ENCODE peak calls at places on chromosome 5, in seven cellular contexts. J is heart right ventricle, Q is spleen, K is psoas muscle, G is transverse colon, V is HCT116, B is prostate gland. F is an unnamed sample.

GRCh38 chr5:21219255-21219654 is 1231.3 kb upstream of the CDH18 start:
- DNase-seq in G (no peak), J (no peak), Q (no peak), V (no peak), K (no peak), B (no peak), F (no peak)

GRCh38 chr5:110288766-110289165 is 437.7 kb downstream of the TMEM232 start:
- DNase-seq in Q (no peak), G (no peak), J (no peak), K (no peak), V (no peak), B (no peak), F (no peak)

GRCh38 chr5:35003018-35003957 is 44.5 kb downstream of the AGXT2 start:
- DNase-seq in Q (no peak), V (peak), G (peak), K (peak), J (peak), B (peak), F (no peak)

GRCh38 chr5:44002381-44002901 is 386.8 kb downstream of the FGF10 start:
- DNase-seq in V (peak), K (no peak), Q (no peak), J (no peak), G (no peak), B (peak), F (no peak)

GRCh38 chr5:172144291-172144815 is 43.7 kb downstream of the STK10 start:
- DNase-seq in G (peak), B (no peak), J (peak), Q (no peak), V (no peak), K (no peak), F (no peak)

GRCh38 chr5:53366245-53366644 is 114.2 kb upstream of the FST start:
- DNase-seq in J (no peak), G (no peak), Q (no peak), B (no peak), K (no peak), V (no peak), F (no peak)

GRCh38 chr5:125412561-125413535 is 666.4 kb upstream of the ZNF608 start:
- DNase-seq in G (peak), B (peak), V (no peak), J (peak), K (peak), Q (peak), F (peak)

GRCh38 chr5:5288236-5288635 is 134.2 kb upstream of the ICE1 start:
- DNase-seq in Q (no peak), G (no peak), K (no peak), B (no peak), J (no peak), V (no peak), F (no peak)

GRCh38 chr5:75993638-75994037 is 89.5 kb upstream of the SV2C start:
- DNase-seq in Q (no peak), J (no peak), B (no peak), K (no peak), V (no peak), G (no peak), F (no peak)

GRCh38 chr5:14268236-14268701 is 125.1 kb downstream of the TRIO start:
- DNase-seq in Q (no peak), K (peak), J (no peak), V (peak), B (no peak), G (no peak), F (peak)

GRCh38 chr5:74640450-74641013 is at the start of gene ENC1:
- DNase-seq in G (peak), K (peak), B (peak), V (peak), Q (peak), J (peak), F (peak)

GRCh38 chr5:82160948-82161347 is 117.2 kb downstream of the RPS23 start:
- DNase-seq in J (no peak), Q (no peak), G (no peak), K (no peak), V (no peak), B (no peak), F (no peak)

GRCh38 chr5:94010814-94011213 is 269.4 kb upstream of the POU5F2 start:
- DNase-seq in V (no peak), G (no peak), K (no peak), Q (no peak), B (no peak), J (no peak), F (no peak)

GRCh38 chr5:14250094-14250777 is 107.1 kb downstream of the TRIO start:
- DNase-seq in K (peak), J (peak), G (peak), V (no peak), Q (no peak), B (peak), F (peak)

GRCh38 chr5:61322738-61323429 is 9.2 kb upstream of the ZSWIM6 start:
- DNase-seq in Q (no peak), J (no peak), G (peak), B (no peak), V (no peak), K (no peak), F (no peak)

GRCh38 chr5:60382761-60383160 is 317.2 kb downstream of the DEPDC1B start:
- DNase-seq in V (peak), G (no peak), B (no peak), Q (no peak), K (no peak), J (no peak), F (no peak)

GRCh38 chr5:110852053-110852452 is 113.2 kb downstream of the SLC25A46 start:
- DNase-seq in V (no peak), G (no peak), K (no peak), B (no peak), Q (no peak), J (no peak), F (no peak)

GRCh38 chr5:173001229-173001841 is 17.8 kb downstream of the ATP6V0E1 start:
- DNase-seq in B (no peak), V (no peak), K (no peak), G (no peak), Q (no peak), J (no peak), F (no peak)

GRCh38 chr5:61029456-61030162 is 84.6 kb downstream of the NDUFAF2 start:
- DNase-seq in G (no peak), V (no peak), Q (no peak), B (no peak), J (no peak), K (no peak), F (no peak)

DNA sequence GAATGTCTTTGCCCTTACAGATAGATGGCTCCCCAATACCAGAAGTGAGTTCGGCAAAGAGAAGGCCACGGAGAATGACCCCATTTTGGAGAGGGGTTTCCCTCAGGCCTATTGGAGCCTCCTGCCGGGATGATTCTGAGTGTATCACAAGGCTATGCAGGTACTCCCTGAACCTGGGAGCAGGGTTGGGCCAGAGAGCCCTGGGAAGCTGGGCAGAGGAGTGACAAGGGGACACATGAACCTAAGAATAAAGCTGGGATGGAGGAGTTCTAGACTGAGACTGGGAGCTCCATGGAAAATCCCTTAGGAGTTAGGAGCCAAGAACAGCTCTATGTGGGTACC is 433 bp downstream of the LEAP2 start:
- DNase-seq in J (no peak), V (no peak), K (no peak), G (no peak), Q (no peak), B (no peak), F (no peak)
- H3K27ac ChIP-seq in J (no peak), V (no peak), K (no peak), G (peak), Q (no peak), B (no peak), F (peak)

DNA sequence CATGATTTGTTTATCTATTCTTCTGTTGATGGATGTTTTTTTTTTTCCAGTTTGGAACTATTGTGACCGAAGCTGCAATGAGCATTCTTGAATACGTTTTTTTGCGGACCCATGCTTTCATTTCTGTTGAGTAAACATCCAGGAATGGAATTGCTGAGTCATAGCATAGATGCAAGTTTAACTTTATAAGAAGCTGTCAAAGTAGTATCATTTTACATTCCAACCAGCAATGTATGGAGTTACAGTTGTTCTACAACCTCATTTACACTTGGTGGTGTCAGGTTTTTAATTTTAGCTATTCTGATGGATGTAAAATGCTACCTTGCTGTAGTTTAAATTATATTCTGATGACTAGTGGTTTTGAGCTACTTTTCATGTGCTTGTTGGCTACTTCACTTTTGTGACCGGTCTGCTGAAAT is 49.0 kb downstream of the NPR3 start:
- DNase-seq in Q (no peak), G (no peak), J (no peak), B (no peak), V (no peak), K (no peak), F (no peak)
- H3K4me3 ChIP-seq in Q (no peak), G (no peak), J (no peak), B (no peak), V (no peak), K (peak), F (no peak)

GRCh38 chr5:134554319-134555222 is 29.1 kb downstream of the JADE2 start:
- DNase-seq in K (peak), J (peak), V (no peak), B (peak), G (peak), Q (no peak), F (peak)

GRCh38 chr5:134556994-134557393 is 31.5 kb downstream of the JADE2 start:
- DNase-seq in V (no peak), G (no peak), K (no peak), Q (no peak), J (no peak), B (no peak), F (no peak)

GRCh38 chr5:134555223-134555790 is 29.8 kb downstream of the JADE2 start:
- DNase-seq in V (no peak), J (no peak), G (no peak), Q (no peak), B (no peak), K (no peak), F (no peak)

GRCh38 chr5:134553816-134554215 is 28.3 kb downstream of the JADE2 start:
- DNase-seq in Q (no peak), G (no peak), V (no peak), K (no peak), J (no peak), B (no peak), F (no peak)

GRCh38 chr5:134555889-134556311 is 30.4 kb downstream of the JADE2 start:
- DNase-seq in G (peak), K (peak), V (peak), B (no peak), Q (peak), J (no peak), F (no peak)
- TF ChIP-seq CTCF in G (no peak), K (no peak), V (no peak), B (no peak), Q (no peak), J (no peak), F (no peak)

DNA sequence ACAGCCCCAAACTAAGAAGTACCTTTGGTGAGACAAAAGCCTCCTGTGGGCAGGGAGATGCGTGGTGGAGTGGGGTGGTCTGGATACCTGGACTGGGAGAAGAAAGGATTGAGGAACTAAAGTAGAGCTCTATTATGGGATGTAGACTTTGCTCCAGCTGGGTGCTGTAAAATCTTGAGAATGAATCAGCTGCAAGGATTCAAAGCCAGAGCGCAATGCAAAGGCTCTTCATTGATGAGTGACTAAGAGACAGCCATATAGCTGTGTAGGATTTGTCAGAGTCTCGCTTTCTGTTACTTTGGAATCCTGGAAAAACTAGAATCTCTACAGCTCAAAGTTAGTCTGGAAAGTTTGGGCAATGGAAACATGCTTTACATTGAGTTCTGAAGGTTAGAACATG is 159.9 kb downstream of the TAF11L14 start:
- DNase-seq in K (no peak), B (no peak), J (no peak), Q (no peak), V (no peak), G (no peak), F (no peak)
- H3K27ac ChIP-seq in K (no peak), B (no peak), J (no peak), Q (no peak), V (no peak), G (no peak), F (no peak)

GRCh38 chr5:89929834-89930233 is 479.7 kb downstream of the CETN3 start:
- DNase-seq in K (no peak), G (no peak), J (no peak), Q (no peak), B (no peak), V (no peak), F (no peak)

GRCh38 chr5:89932771-89933181 is 476.8 kb downstream of the CETN3 start:
- DNase-seq in V (no peak), B (no peak), K (no peak), G (no peak), Q (no peak), J (no peak), F (no peak)

GRCh38 chr5:89929173-89929572 is 480.4 kb downstream of the CETN3 start:
- DNase-seq in B (no peak), J (no peak), K (no peak), Q (no peak), G (no peak), V (peak), F (no peak)

GRCh38 chr5:89934069-89934468 is 475.5 kb downstream of the CETN3 start:
- DNase-seq in B (no peak), Q (no peak), K (no peak), J (no peak), G (no peak), V (no peak), F (no peak)

GRCh38 chr5:89930591-89931383 is 478.8 kb downstream of the CETN3 start:
- DNase-seq in J (no peak), K (no peak), V (peak), Q (no peak), B (no peak), G (no peak), F (no peak)
- H3K4me3 ChIP-seq in J (no peak), K (peak), V (no peak), Q (no peak), B (no peak), G (no peak), F (no peak)

GRCh38 chr5:132204736-132205135 is 22.9 kb downstream of the P4HA2 start:
- DNase-seq in G (no peak), K (no peak), B (no peak), J (no peak), V (no peak), Q (no peak), F (no peak)
- TF ChIP-seq CTCF in G (no peak), K (no peak), B (no peak), J (no peak), V (no peak), Q (no peak), F (no peak)

GRCh38 chr5:77853353-77853907 is 77.3 kb upstream of the TBCA start:
- DNase-seq in V (no peak), J (no peak), Q (no peak), K (no peak), G (no peak), B (no peak), F (no peak)

GRCh38 chr5:77852068-77852513 is 76.0 kb upstream of the TBCA start:
- DNase-seq in G (no peak), B (no peak), V (no peak), J (no peak), K (no peak), Q (no peak), F (no peak)

GRCh38 chr5:77850536-77851228 is 74.5 kb upstream of the TBCA start:
- DNase-seq in J (no peak), Q (no peak), B (no peak), V (no peak), G (no peak), K (no peak), F (no peak)

GRCh38 chr5:77851229-77852067 is 75.3 kb upstream of the TBCA start:
- DNase-seq in G (no peak), V (no peak), J (peak), B (no peak), K (no peak), Q (peak), F (no peak)

DNA sequence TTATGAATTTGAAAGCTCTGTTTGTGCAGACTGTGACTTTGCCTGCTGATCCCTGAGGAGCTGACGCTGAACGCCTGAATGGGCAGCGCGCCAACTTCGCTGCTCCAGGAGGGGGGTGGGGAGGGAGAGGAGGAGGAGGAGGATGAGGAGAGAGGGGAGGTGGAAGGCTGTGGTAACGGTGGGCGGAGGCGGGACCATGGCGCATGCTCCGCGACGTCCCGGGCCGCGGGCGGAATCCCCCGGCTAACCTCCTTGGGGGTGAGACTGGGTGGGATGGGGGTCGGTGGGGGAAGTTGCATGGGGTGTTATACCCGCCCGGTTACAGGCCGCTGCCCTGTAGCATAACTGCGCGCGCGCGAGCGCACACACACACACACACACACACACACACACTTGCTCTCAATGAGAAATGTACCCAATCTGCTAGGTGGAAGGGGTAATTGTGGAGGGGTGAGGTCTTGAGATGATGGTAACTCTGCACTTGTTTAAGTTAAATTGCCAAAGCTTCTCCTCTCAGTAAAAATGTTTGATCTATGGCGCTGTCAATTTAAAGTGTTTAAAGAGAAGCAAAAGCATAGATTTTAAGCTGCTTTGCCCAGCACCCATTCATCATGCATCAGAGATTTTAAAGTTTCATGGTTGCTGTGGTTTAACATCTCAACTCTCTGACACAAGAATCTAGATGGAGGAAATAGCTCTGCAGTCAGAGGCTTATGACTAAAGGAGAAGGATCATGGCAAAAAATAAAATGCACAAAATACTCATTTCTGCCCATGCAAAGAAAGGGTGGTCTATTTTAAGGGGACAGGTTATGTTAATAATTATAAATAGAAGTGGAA is 76.6 kb upstream of the TBCA start:
- DNase-seq in V (no peak), B (no peak), J (peak), Q (peak), K (peak), G (peak), F (no peak)
- H3K27ac ChIP-seq in V (no peak), B (no peak), J (no peak), Q (peak), K (no peak), G (peak), F (no peak)

GRCh38 chr5:97047076-97047475 is 95.3 kb downstream of the LIX1 start:
- DNase-seq in G (no peak), B (no peak), Q (no peak), V (no peak), J (no peak), K (no peak), F (no peak)
- H3K4me3 ChIP-seq in G (no peak), B (no peak), Q (no peak), V (no peak), J (no peak), K (no peak), F (no peak)

GRCh38 chr5:141094481-141095262 is at the start of gene PCDHB2:
- DNase-seq in Q (no peak), B (peak), K (peak), V (no peak), J (no peak), G (no peak), F (no peak)
- TF ChIP-seq CTCF in Q (no peak), B (no peak), K (peak), V (no peak), J (no peak), G (peak), F (no peak)